ENCODE peak calls at places on chromosome 19, in eight cellular contexts. Z is IMR-90, E is esophagus squamous epithelium, K is H1, L is AG04450, O is adrenal gland, U is RWPE1, D is GM20000. P is an unnamed sample.

GRCh38 chr19:18340237-18340989 is at the start of gene PGPEP1:
- DNase-seq in Z (peak), E (no peak), K (no peak), L (no peak), O (peak), U (peak), D (peak), P (peak)

GRCh38 chr19:6059996-6060599 is 50.2 kb downstream of the RFX2 start:
- DNase-seq in Z (no peak), E (no peak), K (no peak), L (no peak), O (no peak), U (no peak), D (no peak), P (peak)

GRCh38 chr19:4914736-4915501 is 5.6 kb downstream of the UHRF1 start:
- DNase-seq in Z (peak), E (peak), K (no peak), L (peak), O (no peak), U (peak), D (peak), P (no peak)

GRCh38 chr19:7968796-7969559 is 25.5 kb upstream of the TIMM44 start:
- DNase-seq in Z (no peak), E (no peak), K (no peak), L (no peak), O (no peak), U (no peak), D (no peak), P (no peak)

GRCh38 chr19:4748589-4748988 is 24.9 kb upstream of the DPP9 start:
- DNase-seq in Z (no peak), E (no peak), K (no peak), L (no peak), O (no peak), U (no peak), D (no peak), P (no peak)

GRCh38 chr19:15015946-15016542 is 33.2 kb upstream of the CASP14 start:
- DNase-seq in Z (no peak), E (no peak), K (no peak), L (no peak), O (no peak), U (peak), D (peak), P (no peak)

GRCh38 chr19:31586282-31586681 is 237.0 kb upstream of the TSHZ3 start:
- DNase-seq in Z (peak), E (no peak), K (no peak), L (peak), O (no peak), U (no peak), D (no peak), P (no peak)

GRCh38 chr19:34512254-34512796 is 30.8 kb downstream of the WTIP start:
- DNase-seq in Z (no peak), E (no peak), K (no peak), L (no peak), O (no peak), U (no peak), D (no peak), P (no peak)

GRCh38 chr19:7614859-7615741 is 14.2 kb downstream of the XAB2 start:
- DNase-seq in Z (no peak), E (no peak), K (no peak), L (no peak), O (no peak), U (no peak), D (no peak), P (no peak)

GRCh38 chr19:19426216-19426615 is 20.7 kb downstream of the GATAD2A start:
- DNase-seq in Z (no peak), E (no peak), K (no peak), L (no peak), O (no peak), U (no peak), D (no peak), P (no peak)

GRCh38 chr19:40025938-40026596 is 29.2 kb downstream of the ZNF546 start:
- DNase-seq in Z (no peak), E (no peak), K (no peak), L (no peak), O (no peak), U (no peak), D (no peak), P (no peak)

GRCh38 chr19:41694196-41694595 is 6.1 kb upstream of the CEACAM7 start:
- DNase-seq in Z (no peak), E (no peak), K (no peak), L (no peak), O (no peak), U (no peak), D (no peak), P (peak)

GRCh38 chr19:41689993-41690800 is 2.1 kb upstream of the CEACAM7 start:
- DNase-seq in Z (no peak), E (no peak), K (no peak), L (no peak), O (no peak), U (no peak), D (no peak), P (no peak)

GRCh38 chr19:41690801-41691065 is 2.7 kb upstream of the CEACAM7 start:
- DNase-seq in Z (no peak), E (no peak), K (no peak), L (no peak), O (no peak), U (no peak), D (no peak), P (no peak)

GRCh38 chr19:41688687-41689086 is 617 bp upstream of the CEACAM7 start:
- DNase-seq in Z (no peak), E (no peak), K (no peak), L (no peak), O (no peak), U (no peak), D (no peak), P (no peak)

DNA sequence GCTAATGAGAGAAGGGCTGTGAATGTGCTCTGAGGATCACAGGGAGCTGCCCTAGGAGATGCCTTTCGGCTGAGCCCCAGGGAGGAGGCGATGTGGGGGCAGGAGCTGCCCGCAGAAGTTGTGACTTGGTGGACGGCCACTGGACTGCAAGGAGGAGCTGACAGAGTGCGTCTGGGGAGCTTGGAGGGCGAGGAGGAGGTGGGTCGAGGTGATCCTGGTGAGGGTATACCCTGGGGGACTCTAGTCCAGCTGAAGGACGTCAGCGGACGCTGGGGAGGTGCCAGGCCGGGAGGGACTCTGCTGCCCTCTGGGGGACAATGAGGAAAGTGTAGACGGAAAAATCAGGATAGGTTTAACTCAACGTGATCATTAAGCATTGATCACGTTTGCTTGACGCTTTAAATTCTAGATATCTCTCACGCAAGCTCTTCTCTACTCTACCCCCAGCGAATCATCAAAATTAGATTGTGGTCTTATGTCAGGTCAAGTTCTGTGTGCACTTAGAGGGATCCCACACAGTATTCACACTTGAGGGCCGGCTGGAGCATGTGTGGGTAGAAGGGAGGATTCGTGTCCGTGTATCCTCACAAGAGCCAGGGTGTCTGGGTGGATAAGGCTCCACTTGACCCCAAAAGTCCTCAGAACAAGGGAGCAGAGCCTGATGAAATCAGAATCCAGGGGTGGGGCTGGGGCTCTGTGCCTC is 3.3 kb upstream of the CEACAM7 start:
- DNase-seq in Z (no peak), E (no peak), K (no peak), L (no peak), O (no peak), U (peak), D (peak), P (no peak)
- TF ChIP-seq CTCF in Z (peak), E (peak), K (peak), L (peak), O (no peak), U (peak), D (peak), P (peak)

DNA sequence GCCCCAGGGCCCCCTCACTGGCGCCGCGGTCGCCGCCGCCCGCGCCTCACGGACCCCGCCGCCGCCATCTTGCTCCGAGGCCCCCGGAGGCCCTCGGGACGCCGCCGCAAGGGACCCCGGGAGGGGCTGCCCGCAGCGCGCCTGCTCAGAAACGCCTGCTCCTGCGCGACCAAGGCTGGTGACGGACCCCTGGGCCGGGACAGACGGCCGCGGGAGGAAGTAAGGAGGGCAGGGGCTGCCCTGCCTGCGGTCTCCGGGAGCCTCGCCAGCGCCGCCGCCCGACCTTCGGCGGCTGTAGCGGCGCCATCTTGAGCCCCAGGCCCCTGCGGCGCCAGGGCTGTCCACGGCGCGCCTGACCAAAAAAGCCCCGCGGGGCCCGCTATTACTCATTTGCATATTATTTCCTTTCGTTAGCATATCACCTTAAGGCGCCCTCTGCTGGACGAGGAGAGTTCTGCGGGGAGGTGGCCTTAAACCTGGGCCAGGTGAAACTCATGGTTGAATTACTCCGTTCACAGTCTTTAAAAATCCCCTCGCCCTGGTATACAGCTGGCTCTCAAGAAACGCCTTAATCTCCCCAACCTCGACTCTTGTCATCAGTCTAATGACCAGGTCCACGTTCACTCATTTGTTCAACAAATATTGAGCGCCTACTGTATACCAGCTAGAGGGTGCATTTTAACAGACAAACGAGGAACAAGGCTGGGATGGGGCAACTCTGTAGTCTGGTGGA is at the start of gene REXO1:
- DNase-seq in Z (peak), E (peak), K (peak), L (peak), O (peak), U (peak), D (peak), P (peak)
- TF ChIP-seq CTCF in Z (peak), E (peak), K (peak), L (peak), O (peak), U (peak), D (peak), P (peak)

GRCh38 chr19:50511069-50511822 is at the start of gene JOSD2:
- DNase-seq in Z (peak), E (peak), K (peak), L (peak), O (peak), U (peak), D (peak), P (peak)
- TF ChIP-seq CTCF in Z (no peak), E (no peak), K (no peak), L (no peak), O (no peak), U (no peak), D (no peak), P (no peak)

DNA sequence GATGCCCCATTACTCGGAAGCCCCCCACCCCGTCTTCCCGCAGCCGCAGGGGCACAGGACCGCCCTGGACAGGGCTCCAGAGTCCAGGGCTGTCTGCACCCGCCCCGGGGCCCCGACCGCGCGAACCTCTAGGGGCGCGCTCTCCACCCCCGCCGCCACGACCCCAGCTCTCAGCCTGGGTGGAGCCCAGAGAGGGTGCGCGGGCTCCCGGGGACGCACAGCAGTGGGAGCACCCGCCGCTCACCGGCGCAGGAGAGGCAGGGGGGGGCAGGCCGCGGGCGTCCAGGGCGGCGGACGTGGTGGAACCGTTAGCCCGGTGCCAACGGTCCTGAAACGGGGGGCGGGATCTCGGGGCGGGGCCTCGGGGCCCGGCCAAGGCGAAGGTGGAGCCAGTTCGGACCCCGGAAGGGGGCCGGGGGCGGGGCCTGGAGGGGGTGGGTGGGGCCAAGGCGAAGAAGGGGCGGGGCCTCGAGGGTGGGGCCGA is at the start of gene ATP8B3:
- DNase-seq in Z (no peak), E (no peak), K (no peak), L (no peak), O (no peak), U (peak), D (peak), P (no peak)
- TF ChIP-seq CTCF in Z (peak), E (no peak), K (peak), L (peak), O (peak), U (peak), D (no peak), P (no peak)

DNA sequence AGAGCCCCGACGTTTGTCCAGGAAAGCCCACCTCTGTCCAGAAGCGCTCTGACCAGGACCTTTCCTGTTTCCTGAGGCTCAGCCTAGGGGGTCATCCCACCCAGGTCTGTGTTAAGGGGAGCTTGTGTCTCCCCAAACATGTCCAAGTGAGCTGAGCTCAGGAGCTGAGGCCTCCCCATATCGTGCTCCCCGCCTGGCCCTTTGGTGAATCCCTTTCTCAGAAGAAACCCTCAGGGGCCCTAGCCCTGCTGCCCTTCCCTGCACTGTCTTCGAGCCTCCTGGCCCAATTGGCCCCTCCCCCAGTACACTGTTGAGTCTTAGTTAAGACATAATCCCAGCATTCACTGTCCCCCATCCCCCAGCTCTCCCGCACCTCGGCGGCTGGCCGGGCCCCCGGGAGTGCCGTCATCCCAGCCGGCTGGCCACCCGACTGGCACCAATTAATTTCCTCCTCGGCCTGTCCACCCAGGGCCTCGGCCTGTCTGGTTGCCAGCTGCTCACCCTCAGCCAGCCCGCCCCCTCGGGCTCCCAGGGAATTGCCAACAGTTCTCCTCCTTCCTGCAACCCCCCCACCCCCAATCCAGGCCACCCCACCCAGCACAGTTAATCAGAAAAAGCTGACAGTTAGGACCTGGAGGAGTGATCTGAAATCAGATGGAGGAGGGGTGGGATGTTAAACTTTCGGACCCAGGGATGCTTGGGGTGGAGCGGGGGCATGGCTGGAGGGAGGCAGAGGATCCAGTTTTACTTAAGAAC is 13.6 kb downstream of the IER2 start:
- DNase-seq in Z (peak), E (no peak), K (no peak), L (peak), O (peak), U (peak), D (peak), P (peak)
- TF ChIP-seq CTCF in Z (no peak), E (no peak), K (no peak), L (no peak), O (no peak), U (no peak), D (no peak), P (no peak)

GRCh38 chr19:43502419-43502976 is 2.0 kb downstream of the PHLDB3 start:
- DNase-seq in Z (no peak), E (no peak), K (no peak), L (no peak), O (no peak), U (no peak), D (no peak), P (no peak)
- TF ChIP-seq CTCF in Z (no peak), E (no peak), K (no peak), L (no peak), O (no peak), U (no peak), D (no peak), P (no peak)

P was measured in osteocyte.